ENCODE peak calls at places on chromosomes 4 and X, in seven cellular contexts. D is spleen; R is CD8-positive, alpha-beta T cell; K is cardiac muscle cell; Q is heart left ventricle; L is DND-41; H is colonic mucosa. F is an unnamed sample.

GRCh38 chr4:159983080-159983479 is 880.2 kb downstream of the RAPGEF2 start:
- DNase-seq in L (no peak), H (no peak), R (no peak), Q (no peak), D (no peak), K (no peak), F (no peak)

GRCh38 chr4:124745988-124746801 is 33.7 kb upstream of the ANKRD50 start:
- DNase-seq in Q (peak; percentile 23), R (no peak), L (no peak), H (no peak), K (peak; percentile 40), D (no peak), F (no peak)

GRCh38 chr4:124708517-124709300 is 3.8 kb downstream of the ANKRD50 start:
- DNase-seq in H (no peak), K (no peak), L (no peak), Q (no peak), D (no peak), R (no peak), F (no peak)

GRCh38 chr4:18981234-18981615 is 959.7 kb upstream of the LCORL start:
- DNase-seq in K (no peak), Q (no peak), L (no peak), H (no peak), D (no peak), R (no peak), F (no peak)

GRCh38 chrX:153735274-153735673 is 10.6 kb downstream of the ABCD1 start:
- DNase-seq in Q (no peak), H (no peak), R (no peak), D (no peak), K (no peak), L (no peak), F (peak; percentile 57)

GRCh38 chrX:38654302-38654701 is 93.0 kb downstream of the TSPAN7 start:
- DNase-seq in Q (no peak), K (peak; percentile 61), H (no peak), L (peak; percentile 4), R (no peak), D (no peak), F (no peak)

GRCh38 chr4:28557755-28558154 is 1697.1 kb downstream of the STIM2 start:
- DNase-seq in D (no peak), K (no peak), H (no peak), Q (no peak), L (no peak), R (no peak), F (no peak)

GRCh38 chr4:117783716-117784115 is 250.6 kb upstream of the NDST3 start:
- DNase-seq in Q (no peak), D (no peak), K (no peak), H (no peak), L (no peak), R (no peak), F (no peak)

GRCh38 chrX:34275710-34276109 is 143.6 kb upstream of the FAM47A start:
- DNase-seq in K (peak; percentile 27), H (no peak), Q (no peak), R (no peak), D (no peak), L (no peak), F (no peak)

GRCh38 chrX:82320554-82320953 is 1118.7 kb downstream of the SH3BGRL start:
- DNase-seq in D (no peak), K (no peak), R (no peak), H (no peak), L (no peak), Q (no peak), F (no peak)

GRCh38 chr4:103372002-103372558 is 173.9 kb upstream of the CENPE start:
- DNase-seq in R (no peak), H (no peak), D (no peak), K (no peak), L (no peak), Q (no peak), F (no peak)

GRCh38 chr4:30721353-30722091 is 1.4 kb downstream of the PCDH7 start:
- DNase-seq in R (no peak), K (peak; percentile 79), Q (peak; percentile 25), D (no peak), H (peak; percentile 22), L (no peak), F (no peak)

GRCh38 chr4:30720656-30721352 is 635 bp downstream of the PCDH7 start:
- DNase-seq in K (peak; percentile 74), R (no peak), H (peak; percentile 24), D (peak; percentile 75), L (no peak), Q (peak; percentile 18), F (no peak)

GRCh38 chr4:30719363-30720020 is 677 bp upstream of the PCDH7 start:
- DNase-seq in Q (peak; percentile 53), R (no peak), K (peak; percentile 89), H (peak; percentile 45), D (peak; percentile 78), L (no peak), F (no peak)

GRCh38 chr4:30718889-30719252 is 1.3 kb upstream of the PCDH7 start:
- DNase-seq in H (no peak), D (no peak), R (no peak), L (no peak), Q (no peak), K (peak; percentile 43), F (no peak)

GRCh38 chr4:30720021-30720655 is at the start of gene PCDH7:
- DNase-seq in L (no peak), K (peak; percentile 69), H (peak; percentile 30), R (no peak), D (no peak), Q (peak; percentile 28), F (no peak)
- H3K4me3 ChIP-seq in L (no peak within 1 kb of the TSS), K (peak within 1 kb of the TSS; percentile 92), H (peak within 1 kb of the TSS; percentile 32), R (no peak within 1 kb of the TSS), D (peak within 1 kb of the TSS; percentile 73), Q (peak within 1 kb of the TSS; percentile 64), F (no peak within 1 kb of the TSS)

DNA sequence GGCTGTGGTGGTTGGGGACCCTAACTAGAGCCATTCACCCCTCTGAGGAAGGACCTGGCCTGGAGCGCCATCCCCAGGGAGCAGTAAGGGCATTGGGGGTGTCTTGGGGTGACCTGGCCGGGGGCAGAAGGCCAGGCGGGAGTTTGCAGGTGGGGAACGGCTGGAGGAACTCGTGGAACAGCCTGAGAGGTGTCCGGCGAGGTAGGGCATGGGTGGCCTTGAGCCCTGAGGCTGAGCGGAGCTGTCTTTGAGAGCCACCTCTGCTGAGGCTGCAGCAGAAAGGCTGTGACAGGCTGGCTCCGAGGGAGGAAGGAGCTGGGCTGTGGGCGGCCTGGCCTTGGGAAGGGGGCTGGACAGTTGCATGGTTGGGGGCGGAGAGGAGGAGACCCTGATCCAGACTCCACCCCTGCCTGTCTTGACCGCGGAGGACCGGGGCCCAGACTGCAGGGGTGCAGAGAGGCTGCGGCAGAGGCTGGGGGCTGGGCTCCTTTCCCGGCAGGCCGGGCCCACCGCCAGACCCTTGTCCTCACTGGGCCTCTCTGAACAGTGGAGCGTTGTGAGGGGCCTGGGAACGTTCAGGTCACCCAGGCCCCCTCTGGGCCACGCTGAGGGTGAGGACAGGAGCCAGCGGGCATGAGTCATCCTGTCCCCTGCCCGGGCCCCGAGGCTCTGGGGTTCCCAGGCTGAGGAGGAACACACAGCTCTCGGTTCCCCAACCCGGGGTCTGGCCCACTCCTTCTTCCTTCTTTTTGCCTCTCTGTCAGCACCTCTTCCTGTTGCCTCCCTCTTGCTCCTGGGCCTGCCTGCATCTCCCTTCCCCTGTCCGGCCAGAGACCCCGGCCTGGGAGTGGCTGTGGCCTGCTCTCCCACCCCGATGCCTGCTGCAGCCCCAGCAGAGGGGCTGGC is 8.1 kb downstream of the SH3BP2 start:
- DNase-seq in L (no peak), D (peak; percentile 95), R (no peak), K (peak; percentile 87), Q (peak; percentile 81), H (peak; percentile 56), F (peak; percentile 29)
- H3K4me1 ChIP-seq in L (no peaks in the 10 kb centered on the region), D (peaks cover 76% of the 10 kb centered on the region), R (peaks cover 47% of the 10 kb centered on the region), K (peaks cover 29% of the 10 kb centered on the region), Q (peaks cover 98% of the 10 kb centered on the region), H (peaks cover 67% of the 10 kb centered on the region), F (peaks cover 48% of the 10 kb centered on the region)

GRCh38 chrX:118579417-118579816 is 83.8 kb downstream of the DOCK11 start:
- DNase-seq in K (peak; percentile 17), D (no peak), L (no peak), H (no peak), Q (no peak), R (no peak), F (no peak)
- H3K27ac ChIP-seq in K (peak overlapping the region; percentile 43), D (no peak overlapping the region), L (no peak overlapping the region), H (no peak overlapping the region), Q (no peak overlapping the region), R (no peak overlapping the region), F (no peak overlapping the region)

GRCh38 chr4:143700060-143700419 is 435 bp downstream of the FREM3 start:
- DNase-seq in K (peak; percentile 29), H (no peak), D (peak; percentile 67), R (no peak), Q (peak; percentile 13), L (peak; percentile 21), F (no peak)
- H3K4me3 ChIP-seq in K (peak overlapping the region; percentile 26), H (peak overlapping the region; percentile 15), D (peak overlapping the region; percentile 52), R (peak overlapping the region; percentile 11), Q (peak overlapping the region; percentile 42), L (peak overlapping the region; percentile 10), F (no peak overlapping the region)

GRCh38 chr4:92809381-92809780 is 505.6 kb downstream of the GRID2 start:
- DNase-seq in K (no peak), D (no peak), Q (no peak), L (no peak), R (no peak), H (no peak), F (no peak)
- H3K4me1 ChIP-seq in K (no peaks in the 10 kb centered on the region), D (no peaks in the 10 kb centered on the region), Q (no peaks in the 10 kb centered on the region), L (no peaks in the 10 kb centered on the region), R (no peaks in the 10 kb centered on the region), H (no peaks in the 10 kb centered on the region), F (no peaks in the 10 kb centered on the region)